ENCODE peak calls at places on chromosome 14, in six cellular contexts. One of them, this sample, is unnamed.

GRCh38 chr14:28759658-28760313 is 6.8 kb upstream of the FOXG1 start:
- DNase-seq in neural progenitor cell: peak; percentile 76
- DNase-seq in PC-3: no peak
- DNase-seq in OCI-LY7: no peak
- DNase-seq in astrocyte: no peak
- DNase-seq in hepatocyte: no peak
- DNase-seq in this sample: no peak

GRCh38 chr14:64899958-64900357 is 14.3 kb upstream of the CHURC1 start:
- DNase-seq in neural progenitor cell: no peak
- DNase-seq in PC-3: no peak
- DNase-seq in OCI-LY7: no peak
- DNase-seq in astrocyte: peak; percentile 29
- DNase-seq in hepatocyte: no peak
- DNase-seq in this sample: no peak

GRCh38 chr14:71403673-71404072 is 496.4 kb downstream of the PCNX1 start:
- DNase-seq in neural progenitor cell: no peak
- DNase-seq in PC-3: peak; percentile 51
- DNase-seq in OCI-LY7: peak; percentile 56
- DNase-seq in astrocyte: no peak
- DNase-seq in hepatocyte: no peak
- DNase-seq in this sample: no peak

GRCh38 chr14:104496095-104496494 is 83.5 kb upstream of the C14orf180 start:
- DNase-seq in neural progenitor cell: no peak
- DNase-seq in PC-3: no peak
- DNase-seq in OCI-LY7: no peak
- DNase-seq in astrocyte: no peak
- DNase-seq in hepatocyte: no peak
- DNase-seq in this sample: no peak

GRCh38 chr14:101601603-101602465 is 40.5 kb downstream of the DIO3 start:
- DNase-seq in neural progenitor cell: no peak
- DNase-seq in PC-3: no peak
- DNase-seq in OCI-LY7: no peak
- DNase-seq in astrocyte: no peak
- DNase-seq in hepatocyte: no peak
- DNase-seq in this sample: no peak

GRCh38 chr14:75831455-75831854 is 150.3 kb downstream of the TGFB3 start:
- DNase-seq in neural progenitor cell: no peak
- DNase-seq in PC-3: peak; percentile 87
- DNase-seq in OCI-LY7: no peak
- DNase-seq in astrocyte: peak; percentile 88
- DNase-seq in hepatocyte: peak; percentile 80
- DNase-seq in this sample: no peak

GRCh38 chr14:30002859-30003258 is 75.2 kb upstream of the PRKD1 start:
- DNase-seq in neural progenitor cell: no peak
- DNase-seq in PC-3: no peak
- DNase-seq in OCI-LY7: no peak
- DNase-seq in astrocyte: no peak
- DNase-seq in hepatocyte: no peak
- DNase-seq in this sample: no peak

GRCh38 chr14:76977793-76978730 is 50.4 kb downstream of the IRF2BPL start:
- DNase-seq in neural progenitor cell: no peak
- DNase-seq in PC-3: no peak
- DNase-seq in OCI-LY7: no peak
- DNase-seq in astrocyte: peak; percentile 55
- DNase-seq in hepatocyte: peak; percentile 77
- DNase-seq in this sample: no peak

GRCh38 chr14:88352299-88353097 is 29.4 kb upstream of the KCNK10 start:
- DNase-seq in neural progenitor cell: no peak
- DNase-seq in PC-3: peak; percentile 81
- DNase-seq in OCI-LY7: no peak
- DNase-seq in astrocyte: peak; percentile 22
- DNase-seq in hepatocyte: no peak
- DNase-seq in this sample: no peak

GRCh38 chr14:99201351-99202073 is 70.5 kb downstream of the BCL11B start:
- DNase-seq in neural progenitor cell: no peak
- DNase-seq in PC-3: no peak
- DNase-seq in OCI-LY7: no peak
- DNase-seq in astrocyte: no peak
- DNase-seq in hepatocyte: no peak
- DNase-seq in this sample: no peak

GRCh38 chr14:68510951-68511726 is 281.7 kb downstream of the ZFP36L1 start:
- DNase-seq in neural progenitor cell: no peak
- DNase-seq in PC-3: no peak
- DNase-seq in OCI-LY7: no peak
- DNase-seq in astrocyte: peak; percentile 25
- DNase-seq in hepatocyte: no peak
- DNase-seq in this sample: no peak

GRCh38 chr14:99164712-99165111 is 107.3 kb downstream of the BCL11B start:
- DNase-seq in neural progenitor cell: no peak
- DNase-seq in PC-3: no peak
- DNase-seq in OCI-LY7: no peak
- DNase-seq in astrocyte: no peak
- DNase-seq in hepatocyte: no peak
- DNase-seq in this sample: no peak

GRCh38 chr14:93946506-93947170 is 19.5 kb downstream of the FAM181A start:
- DNase-seq in neural progenitor cell: no peak
- DNase-seq in PC-3: no peak
- DNase-seq in OCI-LY7: no peak
- DNase-seq in astrocyte: peak; percentile 37
- DNase-seq in hepatocyte: peak; percentile 63
- DNase-seq in this sample: peak; percentile 46

GRCh38 chr14:72947366-72948160 is 21.3 kb downstream of the DCAF4 start:
- DNase-seq in neural progenitor cell: no peak
- DNase-seq in PC-3: no peak
- DNase-seq in OCI-LY7: no peak
- DNase-seq in astrocyte: peak; percentile 20
- DNase-seq in hepatocyte: no peak
- DNase-seq in this sample: no peak

GRCh38 chr14:73738518-73739173 is 24.5 kb upstream of the PNMA1 start:
- DNase-seq in neural progenitor cell: no peak
- DNase-seq in PC-3: no peak
- DNase-seq in OCI-LY7: no peak
- DNase-seq in astrocyte: no peak
- DNase-seq in hepatocyte: peak; percentile 8
- DNase-seq in this sample: no peak

GRCh38 chr14:85439696-85440328 is 90.1 kb upstream of the FLRT2 start:
- DNase-seq in neural progenitor cell: no peak
- DNase-seq in PC-3: no peak
- DNase-seq in OCI-LY7: no peak
- DNase-seq in astrocyte: peak; percentile 67
- DNase-seq in hepatocyte: no peak
- DNase-seq in this sample: peak; percentile 71

GRCh38 chr14:30681752-30682355 is 59.7 kb downstream of the SCFD1 start:
- DNase-seq in neural progenitor cell: no peak
- DNase-seq in PC-3: peak; percentile 38
- DNase-seq in OCI-LY7: peak; percentile 11
- DNase-seq in astrocyte: no peak
- DNase-seq in hepatocyte: peak; percentile 12
- DNase-seq in this sample: no peak

GRCh38 chr14:96098309-96098998 is 59.3 kb downstream of the C14orf132 start:
- DNase-seq in neural progenitor cell: peak; percentile 85
- DNase-seq in PC-3: peak; percentile 73
- DNase-seq in OCI-LY7: peak; percentile 46
- DNase-seq in astrocyte: no peak
- DNase-seq in hepatocyte: peak; percentile 80
- DNase-seq in this sample: no peak

GRCh38 chr14:35222324-35222723 is 69.9 kb upstream of the PSMA6 start:
- DNase-seq in neural progenitor cell: no peak
- DNase-seq in PC-3: no peak
- DNase-seq in OCI-LY7: no peak
- DNase-seq in astrocyte: no peak
- DNase-seq in hepatocyte: no peak
- DNase-seq in this sample: no peak

GRCh38 chr14:65412881-65413738 is 580 bp downstream of the FUT8 start:
- DNase-seq in neural progenitor cell: peak; percentile 75
- DNase-seq in PC-3: peak; percentile 48
- DNase-seq in OCI-LY7: peak; percentile 86
- DNase-seq in astrocyte: peak; percentile 64
- DNase-seq in hepatocyte: peak; percentile 89
- DNase-seq in this sample: no peak

DNA sequence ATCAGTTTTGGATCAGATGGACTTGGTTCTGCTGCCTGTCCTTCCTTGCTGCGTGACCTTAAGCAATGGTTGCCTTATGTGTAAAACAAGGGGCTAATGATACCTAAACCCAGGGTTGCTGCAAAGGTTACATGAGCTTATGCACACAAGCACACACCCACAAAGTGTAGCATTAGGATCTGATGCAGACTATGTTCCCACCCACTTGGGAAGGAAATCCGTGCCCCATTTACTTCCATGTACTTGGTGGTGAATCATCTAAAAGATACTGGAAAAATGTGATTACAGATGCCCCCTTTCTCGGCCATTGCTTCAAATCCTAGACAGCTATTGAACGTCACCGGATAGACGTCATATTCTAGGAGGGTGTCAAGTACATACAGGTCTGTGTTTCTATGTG is 87.1 kb downstream of the PRKCH start:
- DNase-seq in neural progenitor cell: no peak
- DNase-seq in PC-3: no peak
- DNase-seq in OCI-LY7: no peak
- DNase-seq in astrocyte: no peak
- DNase-seq in hepatocyte: no peak
- DNase-seq in this sample: no peak
- TF ChIP-seq CTCF in neural progenitor cell: no peak
- TF ChIP-seq CTCF in PC-3: no peak
- TF ChIP-seq CTCF in OCI-LY7: no peak
- TF ChIP-seq CTCF in astrocyte: no peak
- TF ChIP-seq CTCF in hepatocyte: no peak
- TF ChIP-seq CTCF in this sample: no peak

GRCh38 chr14:57058319-57058718 is 210.4 kb downstream of the EXOC5 start:
- DNase-seq in neural progenitor cell: no peak
- DNase-seq in PC-3: no peak
- DNase-seq in OCI-LY7: no peak
- DNase-seq in astrocyte: no peak
- DNase-seq in hepatocyte: no peak
- DNase-seq in this sample: no peak
- H3K27ac ChIP-seq in neural progenitor cell: no peak overlapping the region
- H3K27ac ChIP-seq in PC-3: no peak overlapping the region
- H3K27ac ChIP-seq in OCI-LY7: no peak overlapping the region
- H3K27ac ChIP-seq in astrocyte: no peak overlapping the region
- H3K27ac ChIP-seq in hepatocyte: no peak overlapping the region
- H3K27ac ChIP-seq in this sample: no peak overlapping the region

DNA sequence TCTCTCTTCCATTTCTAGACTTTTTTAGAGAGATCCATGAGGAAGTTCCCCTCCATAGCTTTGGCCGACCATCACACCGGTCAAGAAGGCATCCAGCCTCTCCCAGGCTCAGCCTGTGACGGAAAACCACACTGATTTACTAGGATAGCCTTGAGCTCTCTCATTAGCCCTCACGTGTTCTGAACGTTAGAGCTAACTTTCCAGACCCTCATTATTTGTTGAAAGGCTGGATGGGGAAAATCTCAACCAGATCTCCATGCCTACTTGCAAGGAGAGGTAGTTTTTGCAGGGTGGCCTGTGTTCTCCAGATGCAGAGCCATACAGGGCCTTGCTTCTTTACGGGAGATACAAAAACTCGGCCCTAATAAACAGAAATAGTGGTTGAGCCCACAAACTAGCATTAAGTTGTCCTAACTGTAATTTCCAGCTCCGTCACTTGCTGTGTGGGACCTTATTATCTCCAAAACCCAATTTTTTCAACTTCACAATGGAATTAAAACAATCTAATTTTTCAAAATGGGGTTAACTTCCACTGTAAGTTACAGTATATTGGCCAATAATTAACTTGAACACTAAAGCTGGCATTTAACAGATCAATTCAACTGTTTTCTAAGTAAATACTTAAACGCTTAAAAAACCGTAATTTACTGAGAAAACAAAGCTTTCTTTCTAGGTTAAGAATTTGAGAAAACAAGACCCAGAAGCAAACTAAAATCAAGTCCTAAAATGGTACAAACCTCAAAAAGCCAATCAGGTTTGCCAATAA is 65.3 kb downstream of the KLHL28 start:
- DNase-seq in neural progenitor cell: no peak
- DNase-seq in PC-3: no peak
- DNase-seq in OCI-LY7: no peak
- DNase-seq in astrocyte: no peak
- DNase-seq in hepatocyte: no peak
- DNase-seq in this sample: no peak
- H3K4me2 ChIP-seq in neural progenitor cell: peak overlapping the region; percentile 5
- H3K4me2 ChIP-seq in PC-3: peak overlapping the region; percentile 56
- H3K4me2 ChIP-seq in OCI-LY7: peak overlapping the region; percentile 56
- H3K4me2 ChIP-seq in astrocyte: peak overlapping the region; percentile 43
- H3K4me2 ChIP-seq in hepatocyte: peak overlapping the region; percentile 49
- H3K4me2 ChIP-seq in this sample: peak overlapping the region; percentile 11

DNA sequence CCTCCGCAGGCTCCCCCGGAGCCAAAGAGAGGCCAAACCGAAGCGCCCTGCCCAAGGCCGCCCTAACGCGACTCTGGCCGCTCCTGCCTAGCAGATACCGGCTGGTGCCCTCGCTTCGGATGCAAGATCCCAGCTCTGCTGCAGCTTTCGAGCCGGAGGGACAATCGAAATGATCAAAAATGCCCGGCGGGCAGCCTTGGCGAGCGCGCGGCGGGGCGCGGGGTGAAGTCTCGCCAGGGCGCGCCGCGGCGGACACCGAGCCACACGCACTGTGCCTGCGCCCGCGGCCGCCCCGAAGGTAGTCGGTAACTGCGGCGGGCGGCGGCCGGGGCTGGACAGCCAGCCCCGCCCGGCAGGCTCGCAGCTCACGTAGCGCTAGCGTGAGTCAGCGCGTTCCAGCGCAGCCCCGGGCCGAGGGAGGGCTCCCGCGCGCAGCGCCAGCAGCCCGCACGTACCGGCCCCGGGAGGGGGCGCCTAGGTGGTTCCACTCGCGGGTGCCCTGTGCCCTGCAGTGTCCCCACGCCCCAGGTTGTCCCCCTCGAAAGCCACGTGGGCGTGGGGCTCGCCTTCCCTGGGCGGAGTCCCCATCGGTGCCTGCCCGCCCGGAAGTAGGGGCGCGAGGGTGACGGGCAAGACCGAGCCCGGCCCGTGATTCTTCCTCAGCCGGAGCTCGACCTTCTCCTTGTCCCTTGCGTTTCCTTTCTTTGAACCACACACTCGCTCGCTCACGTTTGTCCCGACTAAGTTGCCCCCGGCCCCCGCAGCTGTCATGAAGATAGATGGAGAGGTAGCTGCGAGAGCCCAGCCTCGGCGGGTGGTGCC is 109.3 kb upstream of the EGLN3 start:
- DNase-seq in neural progenitor cell: peak; percentile 91
- DNase-seq in PC-3: peak; percentile 89
- DNase-seq in OCI-LY7: no peak
- DNase-seq in astrocyte: peak; percentile 63
- DNase-seq in hepatocyte: peak; percentile 94
- DNase-seq in this sample: no peak
- TF ChIP-seq CTCF in neural progenitor cell: peak; percentile 39
- TF ChIP-seq CTCF in PC-3: peak; percentile 47
- TF ChIP-seq CTCF in OCI-LY7: no peak
- TF ChIP-seq CTCF in astrocyte: no peak
- TF ChIP-seq CTCF in hepatocyte: peak; percentile 38
- TF ChIP-seq CTCF in this sample: peak; percentile 44

GRCh38 chr14:22502551-22502950 is 86.5 kb downstream of the DAD1 start:
- DNase-seq in neural progenitor cell: no peak
- DNase-seq in PC-3: no peak
- DNase-seq in OCI-LY7: no peak
- DNase-seq in astrocyte: no peak
- DNase-seq in hepatocyte: no peak
- DNase-seq in this sample: no peak
- H3K27ac ChIP-seq in neural progenitor cell: no peak overlapping the region
- H3K27ac ChIP-seq in PC-3: no peak overlapping the region
- H3K27ac ChIP-seq in OCI-LY7: no peak overlapping the region
- H3K27ac ChIP-seq in astrocyte: no peak overlapping the region
- H3K27ac ChIP-seq in hepatocyte: no peak overlapping the region
- H3K27ac ChIP-seq in this sample: no peak overlapping the region

GRCh38 chr14:23129759-23130316 is 10.8 kb upstream of the CEBPE start:
- DNase-seq in neural progenitor cell: no peak
- DNase-seq in PC-3: peak; percentile 73
- DNase-seq in OCI-LY7: no peak
- DNase-seq in astrocyte: no peak
- DNase-seq in hepatocyte: no peak
- DNase-seq in this sample: no peak
- H3K4me2 ChIP-seq in neural progenitor cell: no peak overlapping the region
- H3K4me2 ChIP-seq in PC-3: peak overlapping the region; percentile 24
- H3K4me2 ChIP-seq in OCI-LY7: no peak overlapping the region
- H3K4me2 ChIP-seq in astrocyte: no peak overlapping the region
- H3K4me2 ChIP-seq in hepatocyte: no peak overlapping the region
- H3K4me2 ChIP-seq in this sample: peak overlapping the region; percentile 29

This sample was measured in keratinocyte.